ENCODE peak calls at places on chromosomes 11 and 22, in five cellular contexts. One of them, this sample, is unnamed.

GRCh38 chr11:130861902-130862552 is 54.3 kb downstream of the SNX19 start:
- DNase-seq in substantia nigra: peak; percentile 71
- DNase-seq in stomach: peak; percentile 95
- DNase-seq in tibial nerve: peak; percentile 95
- DNase-seq in coronary artery: peak; percentile 92
- DNase-seq in this sample: peak; percentile 92

GRCh38 chr22:22666307-22667091 is 22.1 kb downstream of the GGTLC2 start:
- DNase-seq in tibial nerve: no peak
- DNase-seq in stomach: peak; percentile 38
- DNase-seq in coronary artery: no peak
- DNase-seq in substantia nigra: no peak
- DNase-seq in this sample: peak; percentile 27

GRCh38 chr11:69394902-69395690 is 86.4 kb upstream of the LINC01488 start:
- DNase-seq in tibial nerve: no peak
- DNase-seq in stomach: no peak
- DNase-seq in substantia nigra: no peak
- DNase-seq in coronary artery: no peak
- DNase-seq in this sample: no peak

GRCh38 chr11:80700386-80700785 is 1259.6 kb upstream of the TENM4 start:
- DNase-seq in tibial nerve: no peak
- DNase-seq in substantia nigra: no peak
- DNase-seq in coronary artery: no peak
- DNase-seq in stomach: no peak
- DNase-seq in this sample: no peak

GRCh38 chr22:21803859-21804258 is 63.6 kb downstream of the MAPK1 start:
- DNase-seq in substantia nigra: no peak
- DNase-seq in tibial nerve: no peak
- DNase-seq in coronary artery: no peak
- DNase-seq in stomach: no peak
- DNase-seq in this sample: no peak

GRCh38 chr11:73326929-73327811 is 19.1 kb downstream of the ARHGEF17 start:
- DNase-seq in stomach: no peak
- DNase-seq in substantia nigra: no peak
- DNase-seq in coronary artery: no peak
- DNase-seq in tibial nerve: no peak
- DNase-seq in this sample: no peak

GRCh38 chr11:77322506-77322905 is 21.0 kb upstream of the GDPD4 start:
- DNase-seq in stomach: no peak
- DNase-seq in coronary artery: no peak
- DNase-seq in tibial nerve: no peak
- DNase-seq in substantia nigra: peak; percentile 3
- DNase-seq in this sample: no peak

GRCh38 chr22:45485271-45485670 is 17.4 kb upstream of the FBLN1 start:
- DNase-seq in substantia nigra: no peak
- DNase-seq in tibial nerve: no peak
- DNase-seq in coronary artery: no peak
- DNase-seq in stomach: no peak
- DNase-seq in this sample: no peak

GRCh38 chr11:96272542-96273306 is 70.3 kb downstream of the MAML2 start:
- DNase-seq in tibial nerve: no peak
- DNase-seq in substantia nigra: no peak
- DNase-seq in stomach: peak; percentile 55
- DNase-seq in coronary artery: no peak
- DNase-seq in this sample: no peak

GRCh38 chr22:26435327-26436093 is 6.5 kb downstream of the ASPHD2 start:
- DNase-seq in substantia nigra: no peak
- DNase-seq in coronary artery: no peak
- DNase-seq in stomach: no peak
- DNase-seq in tibial nerve: no peak
- DNase-seq in this sample: no peak

GRCh38 chr11:75474878-75475766 is 42.1 kb upstream of the KLHL35 start:
- DNase-seq in substantia nigra: no peak
- DNase-seq in tibial nerve: peak; percentile 55
- DNase-seq in stomach: peak; percentile 33
- DNase-seq in coronary artery: no peak
- DNase-seq in this sample: peak; percentile 45

GRCh38 chr11:13140873-13141655 is 131.9 kb downstream of the RASSF10 start:
- DNase-seq in coronary artery: no peak
- DNase-seq in substantia nigra: no peak
- DNase-seq in stomach: no peak
- DNase-seq in tibial nerve: no peak
- DNase-seq in this sample: peak; percentile 34

GRCh38 chr22:23591203-23591791 is 11.2 kb upstream of the IGLL1 start:
- DNase-seq in stomach: peak; percentile 62
- DNase-seq in coronary artery: no peak
- DNase-seq in tibial nerve: peak; percentile 50
- DNase-seq in substantia nigra: no peak
- DNase-seq in this sample: peak; percentile 55

GRCh38 chr11:110279881-110280280 is 16.5 kb downstream of the RDX start:
- DNase-seq in coronary artery: no peak
- DNase-seq in tibial nerve: no peak
- DNase-seq in stomach: no peak
- DNase-seq in substantia nigra: no peak
- DNase-seq in this sample: no peak

GRCh38 chr11:70725786-70726185 is 327.5 kb downstream of the CTTN start:
- DNase-seq in substantia nigra: no peak
- DNase-seq in coronary artery: no peak
- DNase-seq in tibial nerve: no peak
- DNase-seq in stomach: no peak
- DNase-seq in this sample: no peak

DNA sequence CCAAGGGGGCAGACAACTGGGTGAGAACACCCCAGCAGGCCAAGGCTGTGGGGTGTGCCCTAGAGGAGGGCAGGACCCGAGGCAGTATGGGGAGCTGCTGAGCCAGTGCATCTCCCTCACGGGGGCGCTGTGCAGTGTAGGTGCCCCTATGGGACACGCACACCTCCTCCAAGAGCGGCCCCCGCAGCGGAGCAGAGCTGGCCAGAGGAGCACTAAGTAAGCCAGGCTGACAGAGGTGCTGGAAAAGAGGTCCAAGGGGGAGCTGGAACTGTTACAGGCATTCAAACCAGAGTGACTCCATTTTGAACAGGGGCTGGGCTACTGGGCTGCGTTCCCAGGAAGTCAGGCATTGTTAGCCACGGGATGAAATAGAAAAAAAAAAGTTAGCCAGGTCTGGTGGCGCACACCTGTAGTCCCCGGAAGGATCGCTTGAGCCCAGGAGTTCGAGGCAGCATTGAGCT is 41.8 kb downstream of the TST start:
- DNase-seq in coronary artery: no peak
- DNase-seq in stomach: peak; percentile 67
- DNase-seq in substantia nigra: no peak
- DNase-seq in tibial nerve: peak; percentile 9
- DNase-seq in this sample: peak; percentile 77
- H3K27ac ChIP-seq in coronary artery: no peak overlapping the region
- H3K27ac ChIP-seq in stomach: no peak overlapping the region
- H3K27ac ChIP-seq in substantia nigra: no peak overlapping the region
- H3K27ac ChIP-seq in tibial nerve: peak overlapping the region; percentile 44
- H3K27ac ChIP-seq in this sample: no peak overlapping the region

DNA sequence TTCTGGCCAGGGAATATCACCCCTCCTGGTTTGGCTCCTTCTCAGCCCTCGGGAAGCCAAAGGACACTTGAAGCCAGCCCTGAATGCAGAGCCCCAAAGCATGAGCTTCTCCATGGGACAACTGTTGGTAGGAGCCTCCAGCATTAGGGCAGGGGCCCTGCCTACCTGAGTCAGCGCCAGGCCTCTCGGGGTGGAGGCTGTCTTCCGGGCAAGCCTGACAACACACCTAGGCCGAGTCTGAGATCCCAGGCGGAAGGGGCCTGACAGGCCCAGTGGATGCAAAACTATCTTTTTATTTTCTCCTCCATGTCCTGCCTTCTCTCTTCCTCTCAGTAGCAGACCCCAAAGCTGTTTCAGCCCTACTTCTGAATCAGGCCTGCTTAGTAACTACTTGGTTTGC is 27.6 kb downstream of the RCOR2 start:
- DNase-seq in stomach: peak; percentile 66
- DNase-seq in tibial nerve: no peak
- DNase-seq in coronary artery: no peak
- DNase-seq in substantia nigra: no peak
- DNase-seq in this sample: peak; percentile 78
- H3K27ac ChIP-seq in stomach: peak overlapping the region; percentile 94
- H3K27ac ChIP-seq in tibial nerve: peak overlapping the region; percentile 71
- H3K27ac ChIP-seq in coronary artery: peak overlapping the region; percentile 54
- H3K27ac ChIP-seq in substantia nigra: no peak overlapping the region
- H3K27ac ChIP-seq in this sample: peak overlapping the region; percentile 95

GRCh38 chr22:42946551-42947198 is 68.3 kb downstream of the PACSIN2 start:
- DNase-seq in coronary artery: no peak
- DNase-seq in stomach: no peak
- DNase-seq in substantia nigra: no peak
- DNase-seq in tibial nerve: no peak
- DNase-seq in this sample: no peak
- H3K27ac ChIP-seq in coronary artery: peak overlapping the region; percentile 21
- H3K27ac ChIP-seq in stomach: peak overlapping the region; percentile 20
- H3K27ac ChIP-seq in substantia nigra: peak overlapping the region; percentile 11
- H3K27ac ChIP-seq in tibial nerve: no peak overlapping the region
- H3K27ac ChIP-seq in this sample: no peak overlapping the region

GRCh38 chr11:36356201-36356600 is 60.1 kb downstream of the PRR5L start:
- DNase-seq in tibial nerve: no peak
- DNase-seq in coronary artery: no peak
- DNase-seq in substantia nigra: no peak
- DNase-seq in stomach: no peak
- DNase-seq in this sample: peak; percentile 60

GRCh38 chr11:36352919-36353318 is 56.8 kb downstream of the PRR5L start:
- DNase-seq in stomach: no peak
- DNase-seq in tibial nerve: no peak
- DNase-seq in substantia nigra: no peak
- DNase-seq in coronary artery: no peak
- DNase-seq in this sample: peak; percentile 18

GRCh38 chr11:36357831-36358230 is 61.7 kb downstream of the PRR5L start:
- DNase-seq in tibial nerve: no peak
- DNase-seq in coronary artery: no peak
- DNase-seq in stomach: no peak
- DNase-seq in substantia nigra: no peak
- DNase-seq in this sample: no peak

GRCh38 chr11:36358436-36358835 is 62.3 kb downstream of the PRR5L start:
- DNase-seq in stomach: no peak
- DNase-seq in substantia nigra: no peak
- DNase-seq in tibial nerve: no peak
- DNase-seq in coronary artery: no peak
- DNase-seq in this sample: no peak

DNA sequence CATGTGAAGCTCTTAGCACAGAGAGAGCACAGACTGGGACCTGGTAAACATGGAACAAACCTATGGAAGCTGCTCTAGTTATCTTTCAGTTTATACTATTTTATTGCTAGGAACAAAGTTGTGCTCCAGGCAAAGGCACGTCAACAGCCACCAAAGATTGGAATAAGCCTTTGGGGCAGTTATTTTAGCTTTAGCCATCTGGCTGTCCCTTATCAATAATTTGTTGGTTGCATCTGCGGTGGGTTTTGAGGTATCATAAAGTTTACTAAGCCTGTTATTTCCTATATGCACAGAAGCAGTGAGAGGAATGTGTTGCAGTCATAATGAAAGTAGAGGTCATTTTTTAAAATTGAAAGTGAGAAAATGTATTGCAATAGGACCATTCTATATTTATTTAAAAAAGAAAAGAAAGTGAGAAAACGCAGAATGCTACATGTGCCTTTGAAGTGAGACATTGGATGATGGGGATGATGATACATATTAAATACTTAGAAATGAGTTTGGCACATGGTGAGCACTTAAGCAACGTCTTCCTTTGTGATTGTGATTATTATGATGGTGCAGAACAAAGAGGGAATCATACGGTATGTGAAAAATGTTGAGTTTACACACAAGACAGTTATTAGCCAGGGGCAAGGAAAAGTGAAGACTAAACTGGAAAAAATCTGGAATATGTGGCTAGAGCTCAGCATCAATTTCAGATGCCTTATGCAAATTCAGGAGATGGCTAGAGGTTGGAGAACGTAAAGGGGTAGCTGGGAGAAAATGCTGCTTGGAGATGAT is 58.3 kb downstream of the PRR5L start:
- DNase-seq in stomach: no peak
- DNase-seq in substantia nigra: no peak
- DNase-seq in tibial nerve: no peak
- DNase-seq in coronary artery: no peak
- DNase-seq in this sample: peak; percentile 8
- H3K27ac ChIP-seq in stomach: no peak overlapping the region
- H3K27ac ChIP-seq in substantia nigra: peak overlapping the region; percentile 60
- H3K27ac ChIP-seq in tibial nerve: no peak overlapping the region
- H3K27ac ChIP-seq in coronary artery: no peak overlapping the region
- H3K27ac ChIP-seq in this sample: peak overlapping the region; percentile 12

This sample was measured in colonic mucosa.